ENCODE peak calls at places on chromosomes 11 and 22, in five cellular contexts. J is PC-9, N is fibroblast of mammary gland, T is IMR-90, W is cardiac fibroblast. H is an unnamed sample.

GRCh38 chr11:64040684-64041267 is 5.0 kb downstream of the FLRT1 start:
- DNase-seq in J (no peak), N (no peak), W (no peak), T (no peak), H (no peak)

GRCh38 chr22:42993651-42994275 is 21.2 kb downstream of the PACSIN2 start:
- DNase-seq in J (peak), W (peak), N (peak), T (peak), H (no peak)

GRCh38 chr22:17369553-17370035 is 334 bp downstream of the CECR2 start:
- DNase-seq in J (no peak), N (no peak), T (no peak), W (peak), H (peak)

GRCh38 chr11:65613091-65613928 is 711 bp downstream of the MAP3K11 start:
- DNase-seq in N (no peak), T (no peak), W (peak), J (no peak), H (no peak)

GRCh38 chr11:118014022-118014421 is 27.8 kb downstream of the IL10RA start:
- DNase-seq in N (no peak), J (no peak), W (no peak), T (no peak), H (no peak)

GRCh38 chr11:17145972-17146371 is 61.8 kb downstream of the PIK3C2A start:
- DNase-seq in J (no peak), N (peak), W (no peak), T (peak), H (no peak)

GRCh38 chr22:41781508-41781906 is 19.0 kb upstream of the CCDC134 start:
- DNase-seq in T (no peak), J (no peak), W (no peak), N (no peak), H (no peak)

GRCh38 chr11:101583180-101584128 is at the start of gene TRPC6:
- DNase-seq in N (peak), J (no peak), W (peak), T (peak), H (no peak)

GRCh38 chr11:102516179-102516578 is 14.4 kb downstream of the MMP7 start:
- DNase-seq in W (no peak), T (no peak), J (no peak), N (no peak), H (no peak)

GRCh38 chr11:81222491-81222890 is 1511.2 kb downstream of the FAM181B start:
- DNase-seq in N (no peak), T (no peak), J (no peak), W (no peak), H (no peak)

GRCh38 chr11:120337133-120337895 is 1.1 kb downstream of the ARHGEF12 start:
- DNase-seq in T (no peak), J (peak), N (peak), W (peak), H (no peak)

GRCh38 chr22:44404341-44405020 is 91.7 kb upstream of the SHISAL1 start:
- DNase-seq in N (no peak), T (no peak), W (no peak), J (no peak), H (no peak)

GRCh38 chr22:44340271-44341239 is 27.8 kb upstream of the SHISAL1 start:
- DNase-seq in N (no peak), W (no peak), J (no peak), T (no peak), H (no peak)

GRCh38 chr22:39562839-39563489 is 7.6 kb upstream of the CACNA1I start:
- DNase-seq in J (no peak), N (no peak), T (no peak), W (no peak), H (no peak)

GRCh38 chr11:34495724-34496377 is 17.7 kb downstream of the ELF5 start:
- DNase-seq in J (peak), T (no peak), N (no peak), W (no peak), H (no peak)

GRCh38 chr11:99584822-99585221 is 564.1 kb downstream of the CNTN5 start:
- DNase-seq in T (no peak), N (no peak), J (no peak), W (no peak), H (no peak)

GRCh38 chr11:62724171-62724570 is 3.1 kb downstream of the HNRNPUL2 start:
- DNase-seq in J (no peak), W (no peak), T (no peak), N (no peak), H (no peak)

GRCh38 chr11:108984021-108984420 is 319.2 kb downstream of the DDX10 start:
- DNase-seq in W (no peak), N (no peak), J (no peak), T (no peak), H (no peak)

GRCh38 chr11:62999649-63000048 is 14.9 kb upstream of the SLC22A6 start:
- DNase-seq in N (no peak), J (peak), W (no peak), T (no peak), H (no peak)

GRCh38 chr11:69221086-69221485 is 65.4 kb downstream of the SMIM38 start:
- DNase-seq in W (no peak), T (no peak), J (no peak), N (no peak), H (no peak)

GRCh38 chr11:31645747-31646146 is 136.2 kb downstream of the ELP4 start:
- DNase-seq in J (peak), T (peak), N (peak), W (peak), H (no peak)

GRCh38 chr11:2795491-2795991 is 90.0 kb downstream of the CDKN1C start:
- DNase-seq in W (no peak), J (no peak), T (no peak), N (no peak), H (no peak)

H was measured in T-helper 2 cell treated with Interferon-gamma antibody and Interleukin-4, amounts not matched to agents 5 μg/mL and 100 μg/mL, for 36 hours.